ENCODE peak calls at places on chromosomes 13 and 19, in six cellular contexts. M is GM23338, X is transverse colon, L is upper lobe of left lung, P is SK-N-SH, J is sigmoid colon. G is an unnamed sample.

GRCh38 chr13:48318014-48318713 is 14.6 kb downstream of the RB1 start:
- DNase-seq in M (no peak), L (no peak), P (no peak), J (peak), X (no peak), G (no peak)

GRCh38 chr13:32278456-32278855 is 36.7 kb downstream of the ZAR1L start:
- DNase-seq in L (no peak), M (no peak), X (no peak), J (no peak), P (no peak), G (no peak)

GRCh38 chr19:4066682-4067395 is at the start of gene ZBTB7A:
- DNase-seq in M (peak), P (peak), L (peak), X (peak), J (peak), G (no peak)

GRCh38 chr13:92260363-92260762 is 861.9 kb downstream of the GPC5 start:
- DNase-seq in J (no peak), X (no peak), L (no peak), P (no peak), M (peak), G (no peak)

GRCh38 chr19:40831502-40832430 is 18.5 kb downstream of the CYP2A6 start:
- DNase-seq in P (no peak), J (peak), L (peak), X (peak), M (no peak), G (peak)

GRCh38 chr19:47539747-47540311 is 25.0 kb upstream of the NAPA start:
- DNase-seq in L (no peak), P (peak), J (no peak), M (no peak), X (no peak), G (no peak)

GRCh38 chr19:49652723-49653465 is 10.9 kb downstream of the SCAF1 start:
- DNase-seq in P (no peak), X (no peak), J (no peak), L (no peak), M (no peak), G (no peak)

GRCh38 chr19:34596115-34596514 is 80.8 kb downstream of the SCGB2B2 start:
- DNase-seq in J (no peak), M (no peak), X (no peak), P (no peak), L (no peak), G (no peak)

GRCh38 chr13:20823071-20823470 is 49.3 kb upstream of the EEF1AKMT1 start:
- DNase-seq in J (no peak), M (no peak), P (no peak), L (no peak), X (no peak), G (no peak)

GRCh38 chr19:50458396-50459066 is 17.8 kb upstream of the EMC10 start:
- DNase-seq in P (no peak), X (no peak), L (no peak), J (no peak), M (peak), G (no peak)

GRCh38 chr13:93003531-93003930 is 223.1 kb upstream of the GPC6 start:
- DNase-seq in J (no peak), P (no peak), X (no peak), L (no peak), M (no peak), G (no peak)

GRCh38 chr13:108225440-108225839 is 7.2 kb downstream of the ABHD13 start:
- DNase-seq in M (no peak), J (no peak), L (no peak), X (no peak), P (no peak), G (no peak)

GRCh38 chr13:98293103-98293502 is 116.0 kb upstream of the RNF113B start:
- DNase-seq in X (no peak), M (no peak), L (peak), J (no peak), P (no peak), G (no peak)

GRCh38 chr13:32650705-32651311 is 64.6 kb downstream of the PDS5B start:
- DNase-seq in L (peak), X (peak), P (peak), M (peak), J (no peak), G (peak)

GRCh38 chr19:31530781-31531180 is 181.5 kb upstream of the TSHZ3 start:
- DNase-seq in P (no peak), M (no peak), J (no peak), X (no peak), L (no peak), G (no peak)

GRCh38 chr19:54114340-54114826 is 1.1 kb downstream of the TFPT start:
- DNase-seq in P (peak), M (peak), X (peak), L (peak), J (no peak), G (no peak)

GRCh38 chr19:7705387-7706187 is 3.7 kb upstream of the FCER2 start:
- DNase-seq in P (no peak), X (peak), J (peak), L (peak), M (no peak), G (no peak)

GRCh38 chr19:19275166-19275565 is 2.1 kb upstream of the TM6SF2 start:
- DNase-seq in P (peak), J (no peak), M (no peak), L (no peak), X (no peak), G (no peak)

GRCh38 chr19:5814847-5815246 is 10.0 kb downstream of the NRTN start:
- DNase-seq in M (no peak), X (no peak), J (no peak), P (no peak), L (no peak), G (no peak)

GRCh38 chr13:29573190-29573589 is 22.3 kb downstream of the SLC7A1 start:
- DNase-seq in X (peak), J (peak), P (no peak), M (no peak), L (peak), G (no peak)

GRCh38 chr13:73216381-73216831 is 157.6 kb downstream of the KLF5 start:
- DNase-seq in M (no peak), J (no peak), X (no peak), L (no peak), P (no peak), G (no peak)

GRCh38 chr13:24986826-24987225 is 109.1 kb upstream of the PABPC3 start:
- DNase-seq in P (no peak), J (no peak), L (no peak), M (no peak), X (no peak), G (no peak)

GRCh38 chr13:26253787-26254582 is at the start of gene CDK8:
- DNase-seq in X (peak), M (peak), J (peak), P (peak), L (peak), G (peak)
- TF ChIP-seq POLR2AphosphoS5 in X (peak), M (peak), J (peak), P (peak), L (peak), G (peak)

GRCh38 chr19:461664-462551 is 1.1 kb upstream of the SHC2 start:
- DNase-seq in J (peak), M (peak), P (peak), L (peak), X (peak), G (no peak)
- H3K4me3 ChIP-seq in J (peak), M (peak), P (peak), L (peak), X (peak), G (peak)

DNA sequence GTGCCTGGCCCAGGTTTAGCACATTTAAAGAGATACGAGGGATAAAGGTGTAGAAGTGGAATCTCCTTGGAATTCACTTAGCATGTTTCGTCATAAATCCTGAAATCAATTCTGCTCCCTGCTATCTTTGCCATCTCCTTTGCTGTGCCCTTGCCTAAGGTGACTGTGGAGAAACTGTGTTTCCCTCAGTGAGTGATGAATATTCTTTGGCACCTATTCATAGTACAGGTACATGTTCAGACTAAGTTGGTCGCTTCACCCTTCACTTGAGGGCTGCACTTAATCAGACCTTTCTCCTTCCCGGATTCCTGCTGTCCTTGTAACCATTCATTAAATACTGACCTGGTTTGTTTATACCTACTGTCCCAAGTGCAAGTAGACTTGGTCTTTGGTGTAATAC is 17.8 kb downstream of the PCCA start:
- DNase-seq in X (no peak), J (no peak), M (no peak), L (no peak), P (no peak), G (no peak)
- TF ChIP-seq POLR2AphosphoS5 in X (no peak), J (no peak), M (no peak), L (no peak), P (no peak), G (no peak)

DNA sequence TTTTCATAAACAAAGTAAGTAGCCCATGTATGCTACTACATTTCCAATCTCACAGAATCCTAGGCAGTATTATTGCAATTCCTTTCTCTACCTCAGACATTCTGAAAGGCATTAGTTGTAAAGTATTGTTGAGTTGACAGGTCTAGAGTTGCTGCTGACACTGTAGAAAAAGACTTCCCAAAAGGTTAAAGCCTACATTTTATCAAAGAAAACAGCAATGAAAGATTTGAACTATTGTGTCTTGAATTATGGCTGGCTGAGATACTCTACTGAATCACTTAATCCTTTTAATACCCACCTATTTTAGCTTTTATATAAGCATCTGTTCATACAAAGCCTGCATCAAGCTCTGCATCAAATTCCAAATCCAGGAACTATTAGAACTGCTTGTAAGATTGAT is 1082.0 kb downstream of the OLFM4 start:
- DNase-seq in X (no peak), L (no peak), J (no peak), P (no peak), M (no peak), G (no peak)
- H3K4me3 ChIP-seq in X (no peak), L (no peak), J (no peak), P (no peak), M (no peak), G (no peak)

DNA sequence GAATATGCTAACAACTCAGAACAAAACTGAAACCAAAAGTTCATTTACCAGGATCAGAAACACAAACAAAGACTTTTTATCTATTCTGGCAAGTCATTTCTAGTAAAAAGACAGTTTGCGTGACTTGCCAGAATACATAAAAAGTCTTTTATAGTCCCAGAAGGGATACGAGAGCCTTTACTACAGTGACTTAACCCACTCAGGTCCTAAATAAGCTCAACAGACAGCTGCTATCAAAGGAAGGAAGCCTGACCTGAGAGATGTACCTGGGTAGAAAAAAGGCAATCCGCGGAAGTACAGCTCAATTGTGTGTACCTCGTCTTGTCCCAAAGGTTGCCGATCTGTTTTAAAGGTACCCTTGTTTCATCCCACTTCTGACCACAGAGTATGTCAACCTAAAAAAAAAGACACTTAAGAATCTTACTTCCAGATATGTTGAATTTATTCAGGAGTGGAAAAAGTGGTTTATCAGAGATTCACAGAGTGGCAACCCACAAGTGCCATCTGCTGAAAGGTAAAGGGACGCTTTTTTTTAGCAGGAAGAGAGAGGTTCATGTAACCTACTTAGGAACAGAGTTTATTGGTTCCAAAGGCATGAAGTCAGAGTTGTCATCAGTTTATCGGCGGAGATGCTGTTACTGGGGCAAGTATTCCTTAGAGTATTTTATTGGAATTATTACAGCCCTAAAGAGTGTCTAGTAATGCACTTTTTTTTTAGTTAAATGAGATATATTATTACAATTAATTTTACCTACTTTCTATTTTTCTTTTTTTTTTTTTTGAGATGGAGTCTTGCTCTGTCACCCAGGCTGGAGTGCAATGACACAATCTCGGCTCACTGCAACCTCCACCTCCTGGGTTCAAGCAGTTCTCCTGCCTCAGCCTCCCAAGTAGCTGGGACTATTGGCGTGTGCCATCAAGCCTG is 69.7 kb upstream of the C1QTNF9B start:
- DNase-seq in X (no peak), J (no peak), L (no peak), P (no peak), M (no peak), G (no peak)
- TF ChIP-seq POLR2AphosphoS5 in X (no peak), J (no peak), L (no peak), P (no peak), M (no peak), G (no peak)

DNA sequence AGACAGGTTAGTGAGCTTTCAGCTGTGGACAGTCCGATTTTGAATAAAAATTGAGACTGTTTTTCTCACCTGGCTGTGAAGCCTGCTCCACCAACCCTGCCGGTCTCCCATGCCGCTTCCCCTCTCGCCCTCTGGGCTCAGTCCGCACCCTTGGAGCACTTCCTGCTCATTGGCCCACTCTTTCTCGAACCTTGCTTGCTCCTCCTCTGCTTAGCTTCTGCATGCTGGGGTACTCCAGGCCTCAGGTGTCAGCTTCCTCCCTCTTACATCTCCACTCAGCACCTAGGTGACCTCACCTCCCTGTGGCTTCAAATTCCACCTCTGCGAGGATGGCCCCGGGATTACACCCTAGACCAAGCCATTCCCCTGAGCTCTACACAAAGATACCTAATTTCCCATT is 39.6 kb downstream of the C13orf42 start:
- DNase-seq in X (no peak), M (peak), L (no peak), J (no peak), P (no peak), G (no peak)
- H3K4me3 ChIP-seq in X (no peak), M (no peak), L (no peak), J (no peak), P (no peak), G (no peak)